ENCODE peak calls at places on chromosomes 4 and X, in four cellular contexts. One of them, this sample, is unnamed.

GRCh38 chr4:137502730-137503129 is 29.6 kb downstream of the PCDH18 start:
- DNase-seq in H1: no peak
- DNase-seq in HCT116: no peak
- DNase-seq in K562: no peak
- DNase-seq in this sample: no peak

GRCh38 chrX:23372220-23372902 is 37.7 kb downstream of the PTCHD1 start:
- DNase-seq in H1: no peak
- DNase-seq in HCT116: no peak
- DNase-seq in K562: no peak
- DNase-seq in this sample: no peak

GRCh38 chr4:182555997-182556418 is 312.8 kb downstream of the TENM3 start:
- DNase-seq in H1: peak
- DNase-seq in HCT116: no peak
- DNase-seq in K562: no peak
- DNase-seq in this sample: no peak

GRCh38 chr4:128639586-128640270 is 169.8 kb upstream of the JADE1 start:
- DNase-seq in H1: no peak
- DNase-seq in HCT116: no peak
- DNase-seq in K562: no peak
- DNase-seq in this sample: no peak

GRCh38 chrX:140510895-140511295 is 6.0 kb upstream of the SOX3 start:
- DNase-seq in H1: no peak
- DNase-seq in HCT116: no peak
- DNase-seq in K562: no peak
- DNase-seq in this sample: no peak

GRCh38 chrX:75522565-75523411 is at the start of gene ZDHHC15:
- DNase-seq in H1: peak
- DNase-seq in HCT116: no peak
- DNase-seq in K562: no peak
- DNase-seq in this sample: peak

GRCh38 chr4:143587703-143588102 is 74.2 kb downstream of the SMARCA5 start:
- DNase-seq in H1: no peak
- DNase-seq in HCT116: peak
- DNase-seq in K562: peak
- DNase-seq in this sample: peak

GRCh38 chr4:28225005-28225404 is 1364.4 kb downstream of the STIM2 start:
- DNase-seq in H1: peak
- DNase-seq in HCT116: peak
- DNase-seq in K562: no peak
- DNase-seq in this sample: peak

GRCh38 chr4:86613734-86614133 is 19.6 kb downstream of the PTPN13 start:
- DNase-seq in H1: no peak
- DNase-seq in HCT116: no peak
- DNase-seq in K562: no peak
- DNase-seq in this sample: no peak

GRCh38 chrX:151754042-151754419 is 19.5 kb downstream of the CNGA2 start:
- DNase-seq in H1: no peak
- DNase-seq in HCT116: peak
- DNase-seq in K562: no peak
- DNase-seq in this sample: no peak

GRCh38 chr4:108417923-108418322 is 202.5 kb upstream of the RPL34 start:
- DNase-seq in H1: no peak
- DNase-seq in HCT116: no peak
- DNase-seq in K562: peak
- DNase-seq in this sample: no peak

GRCh38 chr4:36187723-36188333 is 56.5 kb downstream of the ARAP2 start:
- DNase-seq in H1: no peak
- DNase-seq in HCT116: peak
- DNase-seq in K562: no peak
- DNase-seq in this sample: peak

GRCh38 chr4:13411942-13412341 is 72.2 kb downstream of the RAB28 start:
- DNase-seq in H1: no peak
- DNase-seq in HCT116: no peak
- DNase-seq in K562: no peak
- DNase-seq in this sample: no peak

GRCh38 chr4:138892483-138893386 is 122.8 kb upstream of the NOCT start:
- DNase-seq in H1: no peak
- DNase-seq in HCT116: no peak
- DNase-seq in K562: no peak
- DNase-seq in this sample: no peak

GRCh38 chrX:63350551-63350950 is 581 bp downstream of the SPIN4 start:
- DNase-seq in H1: no peak
- DNase-seq in HCT116: no peak
- DNase-seq in K562: peak
- DNase-seq in this sample: peak

GRCh38 chrX:146887020-146887419 is 72.5 kb upstream of the CXorf51A start:
- DNase-seq in H1: no peak
- DNase-seq in HCT116: no peak
- DNase-seq in K562: no peak
- DNase-seq in this sample: peak

GRCh38 chrX:40651620-40652223 is 4.4 kb upstream of the CXorf38 start:
- DNase-seq in H1: no peak
- DNase-seq in HCT116: peak
- DNase-seq in K562: peak
- DNase-seq in this sample: peak

GRCh38 chrX:74534569-74535038 is 79.8 kb downstream of the RLIM start:
- DNase-seq in H1: no peak
- DNase-seq in HCT116: no peak
- DNase-seq in K562: no peak
- DNase-seq in this sample: no peak

GRCh38 chr4:75671802-75672421 is 1.3 kb downstream of the G3BP2 start:
- DNase-seq in H1: no peak
- DNase-seq in HCT116: no peak
- DNase-seq in K562: no peak
- DNase-seq in this sample: no peak

GRCh38 chr4:144817081-144817480 is 171.1 kb downstream of the HHIP start:
- DNase-seq in H1: no peak
- DNase-seq in HCT116: no peak
- DNase-seq in K562: no peak
- DNase-seq in this sample: no peak

GRCh38 chr4:13783800-13784411 is 156.4 kb upstream of the BOD1L1 start:
- DNase-seq in H1: no peak
- DNase-seq in HCT116: no peak
- DNase-seq in K562: no peak
- DNase-seq in this sample: no peak

GRCh38 chrX:108299101-108299591 is 139.1 kb downstream of the COL4A6 start:
- DNase-seq in H1: no peak
- DNase-seq in HCT116: no peak
- DNase-seq in K562: no peak
- DNase-seq in this sample: no peak

GRCh38 chr4:70607454-70607853 is 15.4 kb downstream of the AMBN start:
- DNase-seq in H1: no peak
- DNase-seq in HCT116: no peak
- DNase-seq in K562: no peak
- DNase-seq in this sample: no peak

GRCh38 chr4:37967749-37968148 is 7.6 kb downstream of the PTTG2 start:
- DNase-seq in H1: no peak
- DNase-seq in HCT116: no peak
- DNase-seq in K562: no peak
- DNase-seq in this sample: no peak

GRCh38 chr4:97513917-97514316 is 629.4 kb downstream of the STPG2 start:
- DNase-seq in H1: no peak
- DNase-seq in HCT116: no peak
- DNase-seq in K562: no peak
- DNase-seq in this sample: no peak

GRCh38 chr4:123995939-123996338 is 599.3 kb downstream of the SPRY1 start:
- DNase-seq in H1: no peak
- DNase-seq in HCT116: no peak
- DNase-seq in K562: no peak
- DNase-seq in this sample: no peak

GRCh38 chrX:100928660-100929613 is at the start of gene XKRX:
- DNase-seq in H1: no peak
- DNase-seq in HCT116: peak
- DNase-seq in K562: peak
- DNase-seq in this sample: peak

GRCh38 chrX:7131621-7132020 is 15.9 kb upstream of the STS start:
- DNase-seq in H1: no peak
- DNase-seq in HCT116: no peak
- DNase-seq in K562: no peak
- DNase-seq in this sample: no peak

GRCh38 chr4:99655315-99656081 is 2.1 kb downstream of the C4orf54 start:
- DNase-seq in H1: no peak
- DNase-seq in HCT116: no peak
- DNase-seq in K562: no peak
- DNase-seq in this sample: peak

GRCh38 chr4:26746742-26747351 is 113.8 kb upstream of the STIM2 start:
- DNase-seq in H1: no peak
- DNase-seq in HCT116: no peak
- DNase-seq in K562: peak
- DNase-seq in this sample: no peak

GRCh38 chr4:109510687-109511086 is 49.4 kb upstream of the MCUB start:
- DNase-seq in H1: no peak
- DNase-seq in HCT116: no peak
- DNase-seq in K562: no peak
- DNase-seq in this sample: no peak

GRCh38 chr4:94544811-94545210 is 93.1 kb downstream of the PDLIM5 start:
- DNase-seq in H1: no peak
- DNase-seq in HCT116: no peak
- DNase-seq in K562: no peak
- DNase-seq in this sample: no peak
- TF ChIP-seq JUND in H1: no peak
- TF ChIP-seq JUND in HCT116: no peak
- TF ChIP-seq JUND in K562: no peak
- TF ChIP-seq JUND in this sample: no peak

DNA sequence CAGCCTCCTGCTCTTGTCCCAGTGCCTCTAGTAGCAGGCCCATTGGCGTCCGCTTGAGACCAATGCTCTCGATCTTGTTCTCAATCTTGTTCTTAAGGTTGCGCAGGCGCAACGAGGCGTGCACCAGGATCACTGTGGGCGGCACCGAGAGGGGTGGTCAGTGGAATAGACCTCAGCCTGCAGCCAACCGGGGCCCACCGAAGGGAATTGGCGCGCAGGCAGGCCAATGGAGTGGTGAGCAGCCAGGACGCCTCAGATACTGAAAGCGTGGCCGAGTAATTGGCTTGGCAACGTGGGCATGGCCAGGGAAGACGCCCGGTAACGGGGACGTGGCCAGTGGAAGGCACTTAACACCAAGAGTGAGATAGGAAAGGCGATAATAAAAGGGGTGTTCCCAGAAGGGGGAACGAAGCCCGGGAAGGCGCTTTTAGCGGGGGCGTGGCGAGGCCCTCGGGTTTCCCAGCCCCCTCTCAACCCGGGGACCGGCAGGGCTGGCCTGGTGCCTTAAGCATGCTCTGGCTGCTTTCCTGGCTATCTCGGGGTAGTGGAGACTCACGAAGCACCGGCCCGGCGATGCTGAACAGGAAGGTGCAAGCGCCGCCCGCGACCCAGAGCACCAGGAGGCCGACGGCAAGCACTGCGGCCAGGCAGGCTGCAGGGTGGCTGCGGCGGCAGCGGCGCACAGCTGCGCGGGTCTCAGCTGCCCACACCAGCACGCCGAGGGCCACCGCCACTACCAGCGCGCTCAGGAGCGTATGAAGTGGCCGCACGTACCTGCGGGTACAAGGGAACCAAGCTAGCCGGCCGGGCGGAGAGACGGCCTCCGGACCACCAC is 1.7 kb downstream of the PRAF2 start:
- DNase-seq in H1: peak
- DNase-seq in HCT116: no peak
- DNase-seq in K562: no peak
- DNase-seq in this sample: no peak
- TF ChIP-seq JUND in H1: no peak
- TF ChIP-seq JUND in HCT116: no peak
- TF ChIP-seq JUND in K562: no peak
- TF ChIP-seq JUND in this sample: no peak

DNA sequence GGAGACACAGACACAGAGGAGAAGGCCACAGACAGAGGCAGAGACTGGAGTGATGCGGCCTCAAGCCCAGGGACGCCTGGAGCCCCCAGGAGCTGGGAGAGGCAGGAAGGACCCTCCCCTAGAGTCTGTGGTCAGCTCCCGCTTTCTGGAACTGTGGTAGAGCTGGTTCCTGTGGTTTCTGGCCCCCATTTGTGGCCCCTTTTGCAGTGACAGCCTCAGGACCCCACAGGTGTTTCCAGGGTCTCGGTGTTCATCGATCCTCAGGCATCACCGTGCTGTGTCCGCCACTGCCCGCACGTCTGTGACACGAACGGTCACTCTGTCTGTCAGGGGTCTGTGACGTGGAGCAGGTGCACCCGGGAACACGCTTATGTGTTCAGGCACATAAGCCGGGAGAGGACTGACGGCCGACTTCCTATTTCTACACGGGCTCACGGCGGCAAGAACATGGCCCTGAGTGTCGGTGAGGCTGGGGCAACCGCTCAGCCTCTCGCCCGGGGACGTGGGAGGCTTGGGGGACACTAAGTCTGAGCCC is 7.9 kb downstream of the GTPBP6 start:
- DNase-seq in H1: no peak
- DNase-seq in HCT116: no peak
- DNase-seq in K562: no peak
- DNase-seq in this sample: no peak
- TF ChIP-seq JUND in H1: no peak
- TF ChIP-seq JUND in HCT116: no peak
- TF ChIP-seq JUND in K562: no peak
- TF ChIP-seq JUND in this sample: no peak

DNA sequence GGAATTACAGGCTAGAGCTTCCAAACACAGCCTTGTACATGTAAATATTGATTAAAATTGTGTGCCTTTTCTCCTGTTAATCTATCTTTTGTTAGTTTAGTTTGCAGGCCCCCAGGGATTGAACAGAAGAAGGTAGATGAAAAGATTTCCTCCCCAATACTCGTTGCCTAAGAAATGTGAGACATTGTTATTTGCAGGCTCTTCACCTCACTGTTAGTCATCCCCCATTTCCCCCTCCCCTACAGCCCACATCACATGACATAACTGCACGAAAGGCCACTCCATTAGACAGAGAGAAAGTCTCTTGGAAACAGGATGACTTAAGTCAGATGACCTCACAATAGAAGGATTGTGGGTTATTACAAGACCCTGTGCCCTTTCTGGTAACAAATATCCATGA is 13.3 kb upstream of the MID1 start:
- DNase-seq in H1: no peak
- DNase-seq in HCT116: peak
- DNase-seq in K562: peak
- DNase-seq in this sample: no peak
- TF ChIP-seq JUND in H1: no peak
- TF ChIP-seq JUND in HCT116: peak
- TF ChIP-seq JUND in K562: no peak
- TF ChIP-seq JUND in this sample: no peak

GRCh38 chrX:104329731-104330130 is 75.0 kb upstream of the ESX1 start:
- DNase-seq in H1: no peak
- DNase-seq in HCT116: no peak
- DNase-seq in K562: no peak
- DNase-seq in this sample: no peak
- TF ChIP-seq JUND in H1: no peak
- TF ChIP-seq JUND in HCT116: no peak
- TF ChIP-seq JUND in K562: no peak
- TF ChIP-seq JUND in this sample: no peak

This sample was measured in T47D.